ENCODE peak calls at places on chromosome 12, in four cellular contexts. One of them, this sample, is unnamed.

GRCh38 chr12:21677622-21678277 is 20.1 kb upstream of the LDHB start:
- DNase-seq in mesenchymal stem cell: no peak
- DNase-seq in IMR-90: peak; percentile 53
- DNase-seq in fibroblast of lung: no peak
- DNase-seq in this sample: no peak

GRCh38 chr12:85405781-85406522 is 125.9 kb downstream of the ALX1 start:
- DNase-seq in fibroblast of lung: peak; percentile 64
- DNase-seq in mesenchymal stem cell: peak; percentile 59
- DNase-seq in IMR-90: peak; percentile 5
- DNase-seq in this sample: peak; percentile 91

GRCh38 chr12:103269962-103270361 is 225.8 kb downstream of the C12orf42 start:
- DNase-seq in IMR-90: peak; percentile 1
- DNase-seq in mesenchymal stem cell: peak; percentile 2
- DNase-seq in fibroblast of lung: no peak
- DNase-seq in this sample: peak; percentile 0

GRCh38 chr12:111447571-111448265 is 42.0 kb downstream of the SH2B3 start:
- DNase-seq in mesenchymal stem cell: no peak
- DNase-seq in IMR-90: no peak
- DNase-seq in fibroblast of lung: no peak
- DNase-seq in this sample: no peak

GRCh38 chr12:24695103-24695502 is 253.8 kb downstream of the BCAT1 start:
- DNase-seq in mesenchymal stem cell: no peak
- DNase-seq in fibroblast of lung: no peak
- DNase-seq in IMR-90: no peak
- DNase-seq in this sample: no peak

GRCh38 chr12:130090564-130090963 is 71.7 kb upstream of the FZD10 start:
- DNase-seq in fibroblast of lung: no peak
- DNase-seq in IMR-90: no peak
- DNase-seq in mesenchymal stem cell: no peak
- DNase-seq in this sample: no peak

GRCh38 chr12:64790166-64790565 is 31.0 kb upstream of the GNS start:
- DNase-seq in mesenchymal stem cell: no peak
- DNase-seq in fibroblast of lung: no peak
- DNase-seq in IMR-90: no peak
- DNase-seq in this sample: no peak

GRCh38 chr12:95653761-95654546 is 102.7 kb upstream of the USP44 start:
- DNase-seq in mesenchymal stem cell: peak; percentile 84
- DNase-seq in IMR-90: peak; percentile 96
- DNase-seq in fibroblast of lung: peak; percentile 78
- DNase-seq in this sample: peak; percentile 90

GRCh38 chr12:94640134-94640928 is 10.0 kb downstream of the TMCC3 start:
- DNase-seq in fibroblast of lung: peak; percentile 91
- DNase-seq in mesenchymal stem cell: peak; percentile 75
- DNase-seq in IMR-90: peak; percentile 11
- DNase-seq in this sample: peak; percentile 96

GRCh38 chr12:6374028-6374780 is 1.2 kb downstream of the SCNN1A start:
- DNase-seq in fibroblast of lung: no peak
- DNase-seq in mesenchymal stem cell: no peak
- DNase-seq in IMR-90: no peak
- DNase-seq in this sample: no peak

GRCh38 chr12:108606492-108606891 is 8.6 kb upstream of the TMEM119 start:
- DNase-seq in mesenchymal stem cell: no peak
- DNase-seq in fibroblast of lung: no peak
- DNase-seq in IMR-90: no peak
- DNase-seq in this sample: no peak

GRCh38 chr12:7068240-7068993 is 7.9 kb downstream of the C1S start:
- DNase-seq in mesenchymal stem cell: peak; percentile 50
- DNase-seq in fibroblast of lung: no peak
- DNase-seq in IMR-90: peak; percentile 24
- DNase-seq in this sample: peak; percentile 65

GRCh38 chr12:54298904-54299303 is 1.9 kb downstream of the NFE2 start:
- DNase-seq in fibroblast of lung: no peak
- DNase-seq in mesenchymal stem cell: no peak
- DNase-seq in IMR-90: no peak
- DNase-seq in this sample: no peak

GRCh38 chr12:114625294-114625851 is 58.6 kb downstream of the TBX3 start:
- DNase-seq in IMR-90: peak; percentile 72
- DNase-seq in mesenchymal stem cell: peak; percentile 59
- DNase-seq in fibroblast of lung: peak; percentile 80
- DNase-seq in this sample: peak; percentile 80

GRCh38 chr12:50182461-50182860 is 15.3 kb upstream of the CERS5 start:
- DNase-seq in IMR-90: no peak
- DNase-seq in fibroblast of lung: no peak
- DNase-seq in mesenchymal stem cell: no peak
- DNase-seq in this sample: no peak

GRCh38 chr12:45675534-45675933 is 54.0 kb upstream of the ARID2 start:
- DNase-seq in IMR-90: no peak
- DNase-seq in fibroblast of lung: no peak
- DNase-seq in mesenchymal stem cell: no peak
- DNase-seq in this sample: no peak

GRCh38 chr12:6268484-6269157 is 41.9 kb upstream of the PLEKHG6 start:
- DNase-seq in IMR-90: no peak
- DNase-seq in fibroblast of lung: no peak
- DNase-seq in mesenchymal stem cell: no peak
- DNase-seq in this sample: no peak

GRCh38 chr12:14635776-14636175 is 60.6 kb downstream of the GUCY2C start:
- DNase-seq in fibroblast of lung: no peak
- DNase-seq in IMR-90: no peak
- DNase-seq in mesenchymal stem cell: no peak
- DNase-seq in this sample: no peak

GRCh38 chr12:64187370-64187769 is 34.7 kb downstream of the KICS2 start:
- DNase-seq in fibroblast of lung: peak; percentile 76
- DNase-seq in mesenchymal stem cell: peak; percentile 63
- DNase-seq in IMR-90: peak; percentile 74
- DNase-seq in this sample: peak; percentile 84

GRCh38 chr12:110247340-110248095 is 33.5 kb upstream of the ATP2A2 start:
- DNase-seq in fibroblast of lung: no peak
- DNase-seq in mesenchymal stem cell: peak; percentile 35
- DNase-seq in IMR-90: no peak
- DNase-seq in this sample: peak; percentile 45

GRCh38 chr12:114764516-114764915 is 80.5 kb upstream of the TBX3 start:
- DNase-seq in IMR-90: peak; percentile 30
- DNase-seq in mesenchymal stem cell: no peak
- DNase-seq in fibroblast of lung: peak; percentile 56
- DNase-seq in this sample: no peak

GRCh38 chr12:124450376-124450750 is 117.0 kb downstream of the NCOR2 start:
- DNase-seq in fibroblast of lung: no peak
- DNase-seq in IMR-90: no peak
- DNase-seq in mesenchymal stem cell: no peak
- DNase-seq in this sample: no peak

GRCh38 chr12:67533159-67533558 is 115.4 kb upstream of the DYRK2 start:
- DNase-seq in IMR-90: no peak
- DNase-seq in mesenchymal stem cell: no peak
- DNase-seq in fibroblast of lung: no peak
- DNase-seq in this sample: no peak

GRCh38 chr12:57089259-57090245 is 638 bp downstream of the NAB2 start:
- DNase-seq in mesenchymal stem cell: peak; percentile 85
- DNase-seq in fibroblast of lung: peak; percentile 69
- DNase-seq in IMR-90: peak; percentile 51
- DNase-seq in this sample: peak; percentile 63

GRCh38 chr12:39354955-39355354 is 88.0 kb downstream of the KIF21A start:
- DNase-seq in IMR-90: no peak
- DNase-seq in fibroblast of lung: no peak
- DNase-seq in mesenchymal stem cell: no peak
- DNase-seq in this sample: no peak

GRCh38 chr12:114361545-114361944 is 44.4 kb downstream of the TBX5 start:
- DNase-seq in mesenchymal stem cell: no peak
- DNase-seq in fibroblast of lung: no peak
- DNase-seq in IMR-90: no peak
- DNase-seq in this sample: no peak

GRCh38 chr12:126389961-126390360 is 1324.7 kb downstream of the AACS start:
- DNase-seq in mesenchymal stem cell: no peak
- DNase-seq in IMR-90: no peak
- DNase-seq in fibroblast of lung: no peak
- DNase-seq in this sample: no peak

GRCh38 chr12:124753230-124753595 is 110.5 kb downstream of the SCARB1 start:
- DNase-seq in fibroblast of lung: no peak
- DNase-seq in IMR-90: no peak
- DNase-seq in mesenchymal stem cell: no peak
- DNase-seq in this sample: no peak

GRCh38 chr12:78316656-78317055 is 486.0 kb downstream of the NAV3 start:
- DNase-seq in mesenchymal stem cell: no peak
- DNase-seq in fibroblast of lung: no peak
- DNase-seq in IMR-90: no peak
- DNase-seq in this sample: no peak

GRCh38 chr12:95574799-95575452 is 23.6 kb upstream of the USP44 start:
- DNase-seq in fibroblast of lung: peak; percentile 57
- DNase-seq in IMR-90: peak; percentile 64
- DNase-seq in mesenchymal stem cell: peak; percentile 60
- DNase-seq in this sample: peak; percentile 60

GRCh38 chr12:132133952-132134652 is 10.0 kb downstream of the DDX51 start:
- DNase-seq in mesenchymal stem cell: no peak
- DNase-seq in fibroblast of lung: no peak
- DNase-seq in IMR-90: no peak
- DNase-seq in this sample: no peak

GRCh38 chr12:59076611-59077010 is 156.3 kb upstream of the LRIG3 start:
- DNase-seq in mesenchymal stem cell: no peak
- DNase-seq in fibroblast of lung: no peak
- DNase-seq in IMR-90: no peak
- DNase-seq in this sample: no peak

GRCh38 chr12:14771651-14772137 is 31.6 kb downstream of the WBP11 start:
- DNase-seq in mesenchymal stem cell: peak; percentile 22
- DNase-seq in fibroblast of lung: no peak
- DNase-seq in IMR-90: no peak
- DNase-seq in this sample: no peak

GRCh38 chr12:112252184-112252583 is 126.8 kb downstream of the TRAFD1 start:
- DNase-seq in mesenchymal stem cell: peak; percentile 2
- DNase-seq in fibroblast of lung: peak; percentile 66
- DNase-seq in IMR-90: peak; percentile 59
- DNase-seq in this sample: peak; percentile 74

GRCh38 chr12:42625611-42626010 is 36.1 kb upstream of the PRICKLE1 start:
- DNase-seq in fibroblast of lung: no peak
- DNase-seq in IMR-90: no peak
- DNase-seq in mesenchymal stem cell: no peak
- DNase-seq in this sample: no peak

GRCh38 chr12:1518763-1519516 is 75.4 kb downstream of the FBXL14 start:
- DNase-seq in fibroblast of lung: peak; percentile 70
- DNase-seq in mesenchymal stem cell: peak; percentile 83
- DNase-seq in IMR-90: peak; percentile 91
- DNase-seq in this sample: peak; percentile 86

GRCh38 chr12:7093486-7093885 is 1.2 kb upstream of the C1R start:
- DNase-seq in IMR-90: no peak
- DNase-seq in fibroblast of lung: no peak
- DNase-seq in mesenchymal stem cell: no peak
- DNase-seq in this sample: no peak

GRCh38 chr12:5428332-5429221 is 3.3 kb upstream of the NTF3 start:
- DNase-seq in mesenchymal stem cell: peak; percentile 48
- DNase-seq in IMR-90: peak; percentile 75
- DNase-seq in fibroblast of lung: peak; percentile 58
- DNase-seq in this sample: peak; percentile 48

GRCh38 chr12:119780786-119781434 is 96.2 kb downstream of the CIT start:
- DNase-seq in mesenchymal stem cell: peak; percentile 52
- DNase-seq in IMR-90: peak; percentile 37
- DNase-seq in fibroblast of lung: peak; percentile 58
- DNase-seq in this sample: peak; percentile 69
- H3K4me3 ChIP-seq in mesenchymal stem cell: no peak overlapping the region
- H3K4me3 ChIP-seq in IMR-90: peak overlapping the region; percentile 22
- H3K4me3 ChIP-seq in fibroblast of lung: no peak overlapping the region
- H3K4me3 ChIP-seq in this sample: peak overlapping the region; percentile 35

DNA sequence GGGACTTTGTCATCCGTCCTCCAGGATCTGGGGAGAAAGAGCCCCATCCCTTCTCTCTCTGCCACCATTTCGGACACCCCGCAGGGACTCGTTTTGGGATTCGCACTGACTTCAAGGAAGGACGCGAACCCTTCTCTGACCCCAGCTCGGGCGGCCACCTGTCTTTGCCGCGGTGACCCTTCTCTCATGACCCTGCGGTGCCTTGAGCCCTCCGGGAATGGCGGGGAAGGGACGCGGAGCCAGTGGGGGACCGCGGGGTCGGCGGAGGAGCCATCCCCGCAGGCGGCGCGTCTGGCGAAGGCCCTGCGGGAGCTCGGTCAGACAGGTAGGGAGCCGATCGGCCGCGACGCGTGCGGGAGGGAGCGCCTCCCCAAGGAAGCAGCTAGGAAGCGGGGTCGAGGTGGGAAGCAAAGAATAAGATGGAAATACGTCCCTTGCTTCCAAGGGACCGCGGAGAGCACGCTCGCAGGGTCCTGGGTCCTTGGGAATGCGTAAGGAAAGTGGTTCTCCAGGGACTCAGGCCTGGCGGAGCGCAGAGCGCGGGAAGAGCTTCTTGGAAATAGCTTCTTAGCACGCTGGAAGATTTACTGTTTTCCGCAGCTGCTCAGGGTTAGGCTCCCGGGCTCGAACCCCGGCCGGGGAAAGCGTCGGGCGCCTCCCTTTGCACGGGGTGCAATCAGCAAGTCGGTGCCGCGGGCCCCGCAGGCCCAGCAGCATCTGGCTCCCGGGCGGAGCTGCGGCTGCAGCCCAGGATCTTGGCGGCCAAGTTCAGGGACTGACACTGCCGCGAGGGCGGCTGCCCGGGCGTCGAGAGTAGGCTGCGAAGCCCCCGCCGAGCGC is 457 bp downstream of the SOCS2 start:
- DNase-seq in fibroblast of lung: no peak
- DNase-seq in mesenchymal stem cell: peak; percentile 51
- DNase-seq in IMR-90: peak; percentile 23
- DNase-seq in this sample: peak; percentile 45
- H3K4me3 ChIP-seq in fibroblast of lung: peak overlapping the region; percentile 91
- H3K4me3 ChIP-seq in mesenchymal stem cell: peak overlapping the region; percentile 32
- H3K4me3 ChIP-seq in IMR-90: peak overlapping the region; percentile 76
- H3K4me3 ChIP-seq in this sample: peak overlapping the region; percentile 69

GRCh38 chr12:48037267-48037915 is 33.1 kb upstream of the COL2A1 start:
- DNase-seq in IMR-90: peak; percentile 39
- DNase-seq in mesenchymal stem cell: peak; percentile 22
- DNase-seq in fibroblast of lung: peak; percentile 17
- DNase-seq in this sample: peak; percentile 70
- H3K4me3 ChIP-seq in IMR-90: no peak overlapping the region
- H3K4me3 ChIP-seq in mesenchymal stem cell: no peak overlapping the region
- H3K4me3 ChIP-seq in fibroblast of lung: no peak overlapping the region
- H3K4me3 ChIP-seq in this sample: peak overlapping the region; percentile 28

GRCh38 chr12:79548525-79548924 is 142.2 kb downstream of the PAWR start:
- DNase-seq in fibroblast of lung: no peak
- DNase-seq in IMR-90: no peak
- DNase-seq in mesenchymal stem cell: no peak
- DNase-seq in this sample: no peak

GRCh38 chr12:79549531-79550271 is 141.1 kb downstream of the PAWR start:
- DNase-seq in mesenchymal stem cell: peak; percentile 23
- DNase-seq in fibroblast of lung: no peak
- DNase-seq in IMR-90: peak; percentile 52
- DNase-seq in this sample: peak; percentile 83

GRCh38 chr12:79547044-79547734 is 143.6 kb downstream of the PAWR start:
- DNase-seq in fibroblast of lung: no peak
- DNase-seq in mesenchymal stem cell: no peak
- DNase-seq in IMR-90: peak; percentile 82
- DNase-seq in this sample: peak; percentile 82

GRCh38 chr12:79546461-79547043 is 144.2 kb downstream of the PAWR start:
- DNase-seq in fibroblast of lung: no peak
- DNase-seq in IMR-90: no peak
- DNase-seq in mesenchymal stem cell: no peak
- DNase-seq in this sample: peak; percentile 30

GRCh38 chr12:79547735-79548347 is 142.9 kb downstream of the PAWR start:
- DNase-seq in mesenchymal stem cell: peak; percentile 92
- DNase-seq in IMR-90: peak; percentile 83
- DNase-seq in fibroblast of lung: peak; percentile 83
- DNase-seq in this sample: peak; percentile 89
- H3K4me3 ChIP-seq in mesenchymal stem cell: no peak overlapping the region
- H3K4me3 ChIP-seq in IMR-90: no peak overlapping the region
- H3K4me3 ChIP-seq in fibroblast of lung: no peak overlapping the region
- H3K4me3 ChIP-seq in this sample: no peak overlapping the region